ENCODE peak calls at places on chromosomes 11 and 22, in ten cellular contexts. A is IMR-90, H is A549, X is heart left ventricle, N is upper lobe of left lung, F is tibial nerve, C is thyroid gland, G is HCT116, L is Peyer's patch, T is adrenal gland. P is an unnamed sample. For H3K4me1, the result is how much of the 10 kb centered on the place peaks cover.

GRCh38 chr11:4044971-4045646 is 49.5 kb upstream of the RRM1 start:
- DNase-seq in A (no peak), H (no peak), X (peak), N (no peak), F (no peak), C (no peak), G (no peak), L (no peak), T (no peak), P (no peak)

GRCh38 chr11:120517390-120518315 is 6.1 kb downstream of the GRIK4 start:
- DNase-seq in A (peak), H (no peak), X (no peak), N (peak), F (no peak), C (no peak), G (no peak), L (no peak), T (no peak), P (no peak)

GRCh38 chr11:123145220-123145619 is 49.8 kb downstream of the CLMP start:
- DNase-seq in A (peak), H (peak), X (peak), N (no peak), F (peak), C (peak), G (peak), L (peak), T (peak), P (no peak)

GRCh38 chr22:48893288-48894063 is 934.2 kb downstream of the BRD1 start:
- DNase-seq in A (no peak), H (no peak), X (no peak), N (no peak), F (no peak), C (no peak), G (no peak), L (no peak), T (no peak), P (no peak)

GRCh38 chr22:44973829-44974228 is 36.0 kb downstream of the PHF21B start:
- DNase-seq in A (no peak), H (no peak), X (no peak), N (no peak), F (no peak), C (no peak), G (no peak), L (no peak), T (no peak), P (no peak)

GRCh38 chr22:36213596-36213995 is 12.0 kb upstream of the APOL4 start:
- DNase-seq in A (no peak), H (no peak), X (no peak), N (no peak), F (no peak), C (no peak), G (no peak), L (no peak), T (no peak), P (no peak)

GRCh38 chr11:1335264-1335810 is 25.9 kb upstream of the TOLLIP start:
- DNase-seq in A (no peak), H (no peak), X (no peak), N (peak), F (no peak), C (no peak), G (no peak), L (peak), T (no peak), P (no peak)

GRCh38 chr11:39784873-39785272 is 1674.6 kb downstream of the LRRC4C start:
- DNase-seq in A (no peak), H (no peak), X (no peak), N (peak), F (no peak), C (no peak), G (no peak), L (no peak), T (no peak), P (no peak)

GRCh38 chr11:117600261-117600783 is 196.7 kb downstream of the DSCAML1 start:
- DNase-seq in A (no peak), H (no peak), X (no peak), N (no peak), F (no peak), C (no peak), G (no peak), L (no peak), T (no peak), P (no peak)

GRCh38 chr11:87878373-87878779 is 296.9 kb downstream of the RAB38 start:
- DNase-seq in A (peak), H (no peak), X (no peak), N (no peak), F (peak), C (no peak), G (peak), L (no peak), T (peak), P (no peak)

GRCh38 chr22:40898850-40899357 is 37.0 kb upstream of the DNAJB7 start:
- DNase-seq in A (peak), H (peak), X (no peak), N (no peak), F (no peak), C (no peak), G (peak), L (no peak), T (no peak), P (no peak)

GRCh38 chr11:1526785-1527184 is 40.2 kb upstream of the MOB2 start:
- DNase-seq in A (no peak), H (no peak), X (no peak), N (no peak), F (no peak), C (no peak), G (no peak), L (no peak), T (no peak), P (no peak)

GRCh38 chr11:66659785-66660184 is 17.9 kb downstream of the RBM4B start:
- DNase-seq in A (no peak), H (no peak), X (no peak), N (no peak), F (no peak), C (no peak), G (no peak), L (no peak), T (no peak), P (no peak)
- TF ChIP-seq POLR2A in A (no peak), H (no peak), X (no peak), N (no peak), F (no peak), C (no peak), G (no peak), L (no peak), T (no peak), P (no peak)

GRCh38 chr22:39528080-39528661 is 4.4 kb downstream of the RPS19BP1 start:
- DNase-seq in A (no peak), H (no peak), X (peak), N (no peak), F (no peak), C (no peak), G (no peak), L (no peak), T (no peak), P (no peak)
- H3K4me1 ChIP-seq in A (under half), H (under half), X (half or more), N (half or more), F (half or more), C (under half), G (under half), L (under half), T (half or more), P (half or more)

DNA sequence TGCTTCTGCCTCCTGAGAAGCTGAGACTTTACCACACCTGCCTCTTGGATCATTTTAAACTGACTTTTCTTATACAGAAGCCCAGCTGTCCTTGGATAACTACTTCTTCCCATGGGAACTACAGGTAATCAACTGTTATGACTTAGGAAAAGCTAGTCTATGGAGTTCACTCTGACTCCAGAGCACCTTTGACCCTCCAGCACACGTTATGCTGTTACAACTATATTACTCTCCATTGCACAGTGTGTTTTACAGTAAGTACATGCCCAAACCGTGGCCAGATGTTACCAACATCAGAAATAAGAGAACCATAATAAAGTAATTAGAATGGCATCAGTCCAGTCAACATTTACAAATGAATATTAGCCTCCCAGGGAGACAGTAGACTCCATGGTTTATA is 21.3 kb upstream of the TSG101 start:
- DNase-seq in A (no peak), H (no peak), X (no peak), N (no peak), F (no peak), C (no peak), G (no peak), L (peak), T (no peak), P (no peak)
- TF ChIP-seq POLR2A in A (no peak), H (no peak), X (no peak), N (no peak), F (no peak), C (no peak), G (no peak), L (no peak), T (no peak), P (no peak)

DNA sequence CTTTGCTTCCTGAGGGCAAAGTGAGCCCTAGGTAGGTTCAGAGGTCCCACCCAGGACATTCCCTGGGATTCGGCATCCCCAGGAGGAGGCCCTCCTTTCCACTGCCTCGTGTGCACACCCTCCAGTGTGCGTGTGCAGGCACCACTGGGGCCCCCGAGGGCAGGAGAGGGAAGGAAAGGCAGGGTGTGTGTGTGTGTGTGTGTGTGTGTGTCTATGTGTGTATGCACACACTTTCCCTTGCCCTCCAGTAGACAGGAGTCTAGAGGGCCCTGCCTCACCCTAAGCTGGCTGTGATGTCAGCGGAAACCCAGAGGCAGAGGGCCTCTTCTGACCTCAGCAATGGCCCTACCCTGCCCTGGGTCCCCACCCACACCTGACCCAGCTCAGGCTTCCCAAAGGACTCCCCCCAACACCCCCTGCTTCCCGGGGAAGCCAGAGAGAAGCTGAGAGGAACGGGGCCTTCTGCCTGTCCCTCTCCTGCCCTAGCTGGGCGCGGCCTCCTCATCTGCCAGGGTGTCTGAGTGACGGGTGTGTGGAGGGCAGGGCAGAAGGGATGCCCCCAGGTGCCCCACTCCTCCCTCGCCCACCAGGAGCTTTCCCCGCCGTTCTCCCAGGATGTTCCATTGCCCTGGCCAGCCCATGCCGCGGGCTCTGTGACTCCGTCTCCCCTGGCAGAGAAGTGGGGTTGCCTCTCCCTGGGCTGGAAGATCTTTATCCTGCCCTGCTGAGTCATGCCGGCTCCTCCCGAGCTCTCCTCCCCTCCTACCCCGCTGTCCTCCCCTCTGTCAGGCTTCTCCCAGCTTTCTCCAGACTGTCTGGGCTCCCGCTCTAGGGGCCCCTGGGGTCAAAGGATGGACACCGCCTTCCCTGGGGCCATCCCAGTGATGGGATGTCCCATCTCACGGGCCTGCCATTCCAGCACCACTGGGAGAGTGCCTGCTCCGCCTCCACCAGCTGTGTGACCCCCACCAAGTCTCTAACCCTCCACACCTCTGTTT is 6.0 kb upstream of the CLCF1 start:
- DNase-seq in A (no peak), H (peak), X (no peak), N (no peak), F (no peak), C (no peak), G (no peak), L (peak), T (no peak), P (no peak)
- H3K4me1 ChIP-seq in A (under half), H (half or more), X (under half), N (under half), F (under half), C (under half), G (half or more), L (under half), T (under half), P (under half)